ENCODE peak calls at places on chromosomes 3 and 15, in four cellular contexts. Q is WERI-Rb-1, F is Calu3, Y is MCF 10A. U is an unnamed sample.

GRCh38 chr15:28128036-28128435 is 28.9 kb upstream of the OCA2 start:
- DNase-seq in Q (no peak), F (no peak), Y (no peak), U (no peak)

GRCh38 chr15:66946578-66947164 is 118.7 kb upstream of the SMAD3 start:
- DNase-seq in Q (peak), F (peak), Y (peak), U (peak)

GRCh38 chr3:32435911-32436815 is 44.5 kb downstream of the CMTM7 start:
- DNase-seq in Q (no peak), F (no peak), Y (no peak), U (no peak)

GRCh38 chr3:124221286-124221821 is 229.4 kb upstream of the ROPN1 start:
- DNase-seq in Q (no peak), F (no peak), Y (no peak), U (no peak)

GRCh38 chr3:31615071-31615875 is 82.5 kb downstream of the STT3B start:
- DNase-seq in Q (no peak), F (no peak), Y (peak), U (no peak)

GRCh38 chr15:33132722-33133345 is 61.7 kb downstream of the FMN1 start:
- DNase-seq in Q (peak), F (peak), Y (peak), U (peak)

GRCh38 chr15:68057758-68058157 is 3.6 kb downstream of the PIAS1 start:
- DNase-seq in Q (peak), F (no peak), Y (no peak), U (no peak)

GRCh38 chr3:66029443-66029842 is 9.3 kb downstream of the MAGI1 start:
- DNase-seq in Q (no peak), F (no peak), Y (no peak), U (no peak)

GRCh38 chr3:137767146-137768020 is 3.3 kb downstream of the SOX14 start:
- DNase-seq in Q (peak), F (no peak), Y (no peak), U (no peak)

GRCh38 chr3:115623414-115623868 is at the start of gene GAP43:
- DNase-seq in Q (peak), F (no peak), Y (no peak), U (peak)

GRCh38 chr15:81146006-81146405 is 11.9 kb downstream of the CFAP161 start:
- DNase-seq in Q (no peak), F (no peak), Y (no peak), U (no peak)

GRCh38 chr15:65655457-65655856 is 33.7 kb downstream of the SLC24A1 start:
- DNase-seq in Q (no peak), F (no peak), Y (no peak), U (no peak)

GRCh38 chr3:41933154-41933676 is 28.7 kb downstream of the ULK4 start:
- DNase-seq in Q (no peak), F (no peak), Y (peak), U (peak)

GRCh38 chr3:52830535-52831258 is at the start of gene ITIH4:
- DNase-seq in Q (no peak), F (no peak), Y (peak), U (no peak)

DNA sequence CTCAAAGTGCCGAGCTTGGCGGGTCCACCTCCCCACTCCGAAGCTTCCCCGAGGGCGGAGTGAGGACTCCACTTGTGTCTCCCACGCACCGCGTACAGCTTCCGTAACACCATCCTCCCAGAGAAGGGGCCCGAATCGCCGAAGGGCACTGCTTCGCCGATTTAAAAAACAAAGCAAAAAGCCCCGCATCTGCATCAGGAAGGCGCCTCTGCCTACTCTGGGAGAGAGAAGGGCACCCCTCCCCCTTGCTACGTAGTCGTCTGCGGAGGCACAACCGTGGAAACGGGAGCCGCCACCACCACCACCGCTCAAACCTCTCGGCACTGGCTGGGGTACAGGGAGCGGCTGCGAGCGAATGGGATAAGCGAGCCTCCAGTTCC is 492 bp downstream of the NCBP2 start:
- DNase-seq in Q (no peak), F (peak), Y (peak), U (no peak)
- TF ChIP-seq CTCF in Q (no peak), F (no peak), Y (no peak), U (no peak)

GRCh38 chr3:37457392-37458065 is 283.1 kb upstream of the LRRFIP2 start:
- DNase-seq in Q (no peak), F (no peak), Y (no peak), U (no peak)

GRCh38 chr3:37456270-37456708 is 281.9 kb upstream of the LRRFIP2 start:
- DNase-seq in Q (no peak), F (peak), Y (peak), U (no peak)

GRCh38 chr3:37458162-37458895 is 283.9 kb upstream of the LRRFIP2 start:
- DNase-seq in Q (no peak), F (no peak), Y (no peak), U (no peak)

GRCh38 chr3:37456791-37457190 is 282.4 kb upstream of the LRRFIP2 start:
- DNase-seq in Q (no peak), F (no peak), Y (no peak), U (no peak)

DNA sequence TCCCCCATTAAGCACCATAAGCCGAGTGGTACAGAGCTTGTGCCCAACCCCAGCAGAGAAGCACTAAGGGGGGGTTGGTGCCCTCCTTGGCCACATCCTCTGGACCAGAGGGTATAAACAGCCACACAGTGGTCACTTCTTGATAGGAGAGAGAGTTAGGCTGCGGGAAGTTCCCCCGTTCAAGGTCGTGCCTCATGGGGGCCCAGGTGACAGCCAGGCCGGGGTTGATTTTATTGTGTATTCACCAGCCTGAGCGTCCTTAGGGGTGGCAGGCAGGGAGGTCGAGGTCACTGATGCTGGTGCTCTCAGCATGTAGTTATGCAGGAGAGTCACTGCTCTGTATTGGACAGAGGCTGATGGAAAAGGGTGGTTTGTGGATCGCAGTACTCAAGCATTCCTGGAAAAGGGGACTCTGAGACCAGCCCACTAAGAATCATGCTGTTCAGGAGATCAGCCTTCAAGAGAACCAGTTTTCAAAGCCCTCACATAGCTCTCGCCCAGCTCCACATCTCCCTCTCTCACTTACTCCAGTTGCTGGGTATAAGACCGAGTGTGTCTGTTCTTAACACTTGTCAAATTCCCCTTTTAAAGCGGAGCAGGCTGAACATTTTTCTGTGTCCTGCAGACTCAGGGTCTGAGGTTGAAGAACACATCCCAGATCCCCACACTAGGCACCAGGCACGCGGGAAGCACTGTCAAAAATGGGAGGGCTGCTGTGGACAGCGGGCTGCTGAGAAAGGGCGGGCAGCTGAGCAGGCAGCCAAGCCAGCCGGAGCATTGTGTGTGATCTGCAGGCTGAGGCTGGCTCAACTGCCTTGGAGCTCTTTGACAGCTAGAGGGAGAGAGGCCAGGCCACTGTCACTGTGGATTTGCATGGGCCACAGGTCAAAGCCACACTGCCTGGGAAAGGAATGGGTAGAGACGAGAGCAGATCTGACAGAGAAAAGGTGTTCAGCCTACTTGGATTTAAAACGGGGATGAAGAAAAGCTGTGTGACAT is 279.3 kb upstream of the LRRFIP2 start:
- DNase-seq in Q (peak), F (no peak), Y (no peak), U (no peak)
- TF ChIP-seq CTCF in Q (peak), F (no peak), Y (no peak), U (no peak)

DNA sequence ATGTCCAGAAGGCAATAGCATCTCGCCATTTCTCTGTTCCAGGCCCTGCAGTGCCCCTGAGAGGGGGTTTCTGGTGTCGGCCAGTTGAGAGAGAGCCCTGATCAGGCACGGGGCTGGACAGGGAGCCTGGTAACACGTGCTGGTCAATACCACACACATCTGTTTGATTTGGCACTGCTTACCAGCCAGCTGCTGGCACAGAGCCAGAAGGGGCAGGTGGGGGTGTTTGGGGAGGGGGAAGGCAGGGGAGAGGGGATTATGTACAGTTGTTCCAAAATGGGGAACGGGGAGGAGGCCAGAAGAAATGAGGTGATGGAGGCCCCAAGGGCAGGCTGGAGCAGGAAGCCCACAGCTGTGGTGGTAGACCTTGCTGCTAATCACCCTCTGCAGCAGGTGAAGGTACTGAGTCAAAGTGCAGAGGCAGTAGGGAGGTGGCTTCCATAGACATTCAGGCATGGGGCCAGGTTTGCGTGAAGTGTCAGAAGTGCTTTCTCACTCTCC is 153.5 kb upstream of the LPP start:
- DNase-seq in Q (no peak), F (peak), Y (no peak), U (no peak)
- TF ChIP-seq CTCF in Q (no peak), F (no peak), Y (no peak), U (no peak)

DNA sequence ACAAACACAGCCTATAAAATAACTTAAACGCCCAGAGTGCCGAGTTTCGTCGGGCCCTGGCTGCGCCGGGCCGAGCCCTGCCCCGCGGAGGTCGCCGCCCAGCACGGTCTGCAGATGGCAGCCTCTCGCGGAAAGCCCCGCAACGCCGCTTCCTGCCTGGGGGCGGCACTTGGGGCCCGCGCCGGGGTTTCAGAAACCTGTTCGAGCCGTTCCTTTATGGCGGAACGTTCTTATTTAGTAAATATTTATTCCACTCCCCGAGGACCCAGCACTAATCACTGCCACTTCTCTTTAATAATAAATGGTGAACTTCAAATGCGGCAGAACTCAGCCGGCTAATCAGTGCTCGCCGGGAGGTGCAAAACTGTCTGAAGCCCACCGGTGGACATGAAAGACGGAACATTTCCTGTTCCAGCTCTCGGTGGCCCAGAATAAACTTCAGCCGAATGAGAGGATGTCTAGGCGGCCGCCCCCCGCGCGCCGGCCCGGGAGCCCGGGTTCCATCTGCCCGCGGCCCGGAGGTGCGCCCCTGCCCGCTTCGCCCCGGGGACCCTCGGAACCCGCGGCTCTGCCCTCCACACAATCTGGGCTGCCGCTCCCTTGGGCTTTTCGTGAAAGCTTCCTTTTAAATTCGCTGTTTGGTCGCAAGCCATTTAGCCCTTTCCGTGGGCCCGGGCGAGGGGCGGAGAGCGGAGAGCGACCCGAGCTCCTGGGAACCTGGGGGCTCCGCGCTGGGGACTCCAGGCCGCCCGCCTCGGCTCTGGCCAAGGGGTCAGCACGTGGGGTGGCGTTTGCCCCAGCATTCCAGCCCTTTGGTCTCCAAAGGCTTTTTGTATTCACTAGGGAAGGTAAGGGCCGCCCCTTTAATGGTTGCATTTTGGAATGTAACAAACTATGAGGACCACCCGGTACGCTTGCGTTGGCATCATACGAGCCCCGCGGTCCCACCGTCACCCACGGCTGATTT is 110.8 kb upstream of the ATP11B start:
- DNase-seq in Q (peak), F (peak), Y (no peak), U (peak)
- TF ChIP-seq CTCF in Q (peak), F (peak), Y (no peak), U (peak)